ENCODE peak calls at places on chromosome 11, in seven cellular contexts. H is HCT116, B is right lobe of liver, Y is lower lobe of right lung, L is hepatocyte, V is esophagus squamous epithelium, K is breast epithelium. G is an unnamed sample.

GRCh38 chr11:14234446-14234845 is 124.5 kb downstream of the RRAS2 start:
- DNase-seq in H (no peak), B (no peak), Y (no peak), L (no peak), V (no peak), K (no peak), G (no peak)

GRCh38 chr11:24635588-24636290 is 138.9 kb downstream of the LUZP2 start:
- DNase-seq in H (no peak), B (no peak), Y (no peak), L (peak; percentile 7), V (no peak), K (no peak), G (no peak)

GRCh38 chr11:61111786-61112517 is 9.7 kb downstream of the CD5 start:
- DNase-seq in H (no peak), B (no peak), Y (no peak), L (no peak), V (no peak), K (no peak), G (peak; percentile 58)

GRCh38 chr11:91926967-91927366 is 297.7 kb upstream of the FAT3 start:
- DNase-seq in H (no peak), B (no peak), Y (no peak), L (no peak), V (no peak), K (no peak), G (peak; percentile 90)

GRCh38 chr11:46963848-46964247 is 27.3 kb downstream of the CSTPP1 start:
- DNase-seq in H (no peak), B (no peak), Y (no peak), L (no peak), V (no peak), K (no peak), G (no peak)

GRCh38 chr11:36008576-36008975 is 64.7 kb downstream of the LDLRAD3 start:
- DNase-seq in H (no peak), B (no peak), Y (no peak), L (no peak), V (no peak), K (no peak), G (no peak)

GRCh38 chr11:16776716-16777115 is 38.3 kb downstream of the C11orf58 start:
- DNase-seq in H (no peak), B (no peak), Y (no peak), L (no peak), V (no peak), K (no peak), G (no peak)

GRCh38 chr11:115623021-115623451 is 118.8 kb upstream of the CADM1 start:
- DNase-seq in H (no peak), B (no peak), Y (peak; percentile 57), L (peak; percentile 80), V (no peak), K (no peak), G (peak; percentile 89)

GRCh38 chr11:11578542-11578941 is 43.3 kb downstream of the GALNT18 start:
- DNase-seq in H (no peak), B (no peak), Y (no peak), L (no peak), V (no peak), K (no peak), G (no peak)

GRCh38 chr11:8382436-8383053 is 118.9 kb upstream of the LMO1 start:
- DNase-seq in H (no peak), B (no peak), Y (no peak), L (peak; percentile 49), V (no peak), K (no peak), G (no peak)

GRCh38 chr11:119912214-119912613 is 183.2 kb upstream of the NECTIN1 start:
- DNase-seq in H (no peak), B (no peak), Y (no peak), L (no peak), V (no peak), K (no peak), G (no peak)

GRCh38 chr11:60634151-60634550 is 65.3 kb upstream of the MS4A8 start:
- DNase-seq in H (peak; percentile 1), B (no peak), Y (no peak), L (no peak), V (no peak), K (no peak), G (no peak)

GRCh38 chr11:134278356-134278755 is 2.2 kb downstream of the GLB1L3 start:
- DNase-seq in H (no peak), B (no peak), Y (no peak), L (no peak), V (no peak), K (no peak), G (no peak)

GRCh38 chr11:134275534-134276395 is at the start of gene GLB1L3:
- DNase-seq in H (no peak), B (no peak), Y (no peak), L (peak; percentile 34), V (no peak), K (no peak), G (no peak)

GRCh38 chr11:134277176-134278001 is 1.2 kb downstream of the GLB1L3 start:
- DNase-seq in H (no peak), B (no peak), Y (no peak), L (no peak), V (no peak), K (no peak), G (no peak)

GRCh38 chr11:134275188-134275533 is 1.0 kb upstream of the GLB1L3 start:
- DNase-seq in H (no peak), B (no peak), Y (no peak), L (no peak), V (no peak), K (no peak), G (no peak)

GRCh38 chr11:134276396-134277175 is 407 bp downstream of the GLB1L3 start:
- DNase-seq in H (no peak), B (no peak), Y (no peak), L (no peak), V (no peak), K (no peak), G (no peak)
- H3K27ac ChIP-seq in H (no peak overlapping the region), B (no peak overlapping the region), Y (no peak overlapping the region), L (no peak overlapping the region), V (no peak overlapping the region), K (no peak overlapping the region), G (peak overlapping the region; percentile 13)

GRCh38 chr11:129374993-129375721 is 491 bp upstream of the BARX2 start:
- DNase-seq in H (no peak), B (no peak), Y (peak; percentile 47), L (peak; percentile 50), V (no peak), K (peak; percentile 83), G (no peak)

GRCh38 chr11:129377739-129378138 is 2.1 kb downstream of the BARX2 start:
- DNase-seq in H (no peak), B (no peak), Y (no peak), L (no peak), V (no peak), K (no peak), G (no peak)

GRCh38 chr11:129376658-129377341 is 1.2 kb downstream of the BARX2 start:
- DNase-seq in H (no peak), B (no peak), Y (no peak), L (no peak), V (no peak), K (no peak), G (no peak)

GRCh38 chr11:129374081-129374992 is 1.3 kb upstream of the BARX2 start:
- DNase-seq in H (no peak), B (no peak), Y (no peak), L (no peak), V (no peak), K (no peak), G (no peak)

GRCh38 chr11:129375731-129376657 is at the start of gene BARX2:
- DNase-seq in H (peak; percentile 26), B (no peak), Y (peak; percentile 77), L (peak; percentile 89), V (no peak), K (peak; percentile 70), G (no peak)
- H3K4me3 ChIP-seq in H (peak within 1 kb of the TSS; percentile 55), B (no peak within 1 kb of the TSS), Y (peak within 1 kb of the TSS; percentile 36), L (peak within 1 kb of the TSS; percentile 11), V (peak within 1 kb of the TSS; percentile 66), K (peak within 1 kb of the TSS; percentile 9), G (peak within 1 kb of the TSS; percentile 19)

GRCh38 chr11:19661827-19662226 is 50.8 kb upstream of the NAV2 start:
- DNase-seq in H (no peak), B (no peak), Y (no peak), L (no peak), V (no peak), K (no peak), G (no peak)

GRCh38 chr11:19670030-19670761 is 42.4 kb upstream of the NAV2 start:
- DNase-seq in H (peak; percentile 37), B (no peak), Y (no peak), L (peak; percentile 25), V (no peak), K (no peak), G (no peak)

GRCh38 chr11:19669511-19669910 is 43.1 kb upstream of the NAV2 start:
- DNase-seq in H (no peak), B (no peak), Y (no peak), L (no peak), V (no peak), K (no peak), G (no peak)

GRCh38 chr11:19664896-19665548 is 47.6 kb upstream of the NAV2 start:
- DNase-seq in H (no peak), B (no peak), Y (no peak), L (no peak), V (no peak), K (no peak), G (no peak)

DNA sequence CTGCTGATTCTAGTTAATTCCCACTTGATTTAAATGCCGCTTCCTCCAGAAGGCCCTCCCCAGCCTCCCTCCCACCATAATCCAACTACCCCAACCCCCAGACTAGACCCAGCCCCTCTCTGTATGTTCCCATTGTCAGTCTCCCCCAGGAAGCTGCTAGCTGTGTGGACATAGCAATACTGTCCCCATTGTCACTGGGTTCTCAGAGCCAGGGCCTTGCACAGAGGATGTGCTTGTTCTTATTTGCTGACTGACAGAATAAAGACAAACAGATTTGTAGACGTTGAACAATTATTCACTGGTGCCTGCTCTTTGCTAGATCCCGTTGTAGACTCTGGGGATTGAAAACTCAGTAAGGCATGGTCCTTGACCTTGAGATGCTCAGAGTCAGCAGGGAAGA is 45.7 kb upstream of the NAV2 start:
- DNase-seq in H (no peak), B (no peak), Y (no peak), L (no peak), V (no peak), K (no peak), G (no peak)
- H3K27ac ChIP-seq in H (no peak overlapping the region), B (no peak overlapping the region), Y (no peak overlapping the region), L (no peak overlapping the region), V (no peak overlapping the region), K (no peak overlapping the region), G (no peak overlapping the region)

DNA sequence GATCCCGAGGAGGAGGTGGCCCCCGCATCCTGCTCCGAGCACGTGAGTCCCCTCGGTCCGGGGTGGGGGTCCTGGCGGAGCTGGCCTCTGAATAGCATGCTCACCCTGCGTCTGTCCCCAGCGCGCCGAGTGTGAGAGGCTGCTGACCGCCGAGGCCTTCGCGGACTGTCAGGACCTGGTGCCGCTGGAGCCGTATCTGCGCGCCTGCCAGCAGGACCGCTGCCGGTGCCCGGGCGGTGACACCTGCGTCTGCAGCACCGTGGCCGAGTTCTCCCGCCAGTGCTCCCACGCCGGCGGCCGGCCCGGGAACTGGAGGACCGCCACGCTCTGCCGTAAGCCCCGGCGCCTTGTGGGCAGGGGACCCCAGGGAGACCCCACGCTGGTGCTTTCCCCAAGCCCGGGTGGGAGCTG is 3.5 kb downstream of the MUC2 start:
- DNase-seq in H (no peak), B (no peak), Y (peak; percentile 39), L (no peak), V (no peak), K (peak; percentile 33), G (peak; percentile 57)
- H3K4me3 ChIP-seq in H (no peak overlapping the region), B (no peak overlapping the region), Y (no peak overlapping the region), L (no peak overlapping the region), V (no peak overlapping the region), K (no peak overlapping the region), G (no peak overlapping the region)

GRCh38 chr11:100624346-100624745 is 62.7 kb upstream of the ARHGAP42 start:
- DNase-seq in H (no peak), B (no peak), Y (no peak), L (no peak), V (no peak), K (no peak), G (no peak)
- H3K27ac ChIP-seq in H (no peak overlapping the region), B (no peak overlapping the region), Y (no peak overlapping the region), L (no peak overlapping the region), V (no peak overlapping the region), K (no peak overlapping the region), G (no peak overlapping the region)